ENCODE peak calls at places on chromosomes 13 and 19, in five cellular contexts. One of them, this sample, is unnamed.

GRCh38 chr19:38484747-38485146 is 51.3 kb downstream of the RYR1 start:
- DNase-seq in Right ventricle myocardium superior: no peak
- DNase-seq in activated CD4-positive, alpha-beta T cell treated with anti-CD3 and anti-CD28 coated beads, Interleukin-2, amount 50 U/mL, for 24 hours: no peak
- DNase-seq in stimulated activated CD4-positive, alpha-beta T cell treated with anti-CD3 and anti-CD28 coated beads, Interleukin-2, amount 100 ng/mL, for 48 hours: no peak
- DNase-seq in fibroblast of mammary gland: no peak
- DNase-seq in this sample: no peak

GRCh38 chr13:30307966-30308290 is 577 bp upstream of the KATNAL1 start:
- DNase-seq in Right ventricle myocardium superior: no peak
- DNase-seq in activated CD4-positive, alpha-beta T cell treated with anti-CD3 and anti-CD28 coated beads, Interleukin-2, amount 50 U/mL, for 24 hours: no peak
- DNase-seq in stimulated activated CD4-positive, alpha-beta T cell treated with anti-CD3 and anti-CD28 coated beads, Interleukin-2, amount 100 ng/mL, for 48 hours: no peak
- DNase-seq in fibroblast of mammary gland: no peak
- DNase-seq in this sample: no peak

GRCh38 chr13:20769091-20769490 is 4.7 kb downstream of the EEF1AKMT1 start:
- DNase-seq in Right ventricle myocardium superior: no peak
- DNase-seq in activated CD4-positive, alpha-beta T cell treated with anti-CD3 and anti-CD28 coated beads, Interleukin-2, amount 50 U/mL, for 24 hours: no peak
- DNase-seq in stimulated activated CD4-positive, alpha-beta T cell treated with anti-CD3 and anti-CD28 coated beads, Interleukin-2, amount 100 ng/mL, for 48 hours: no peak
- DNase-seq in fibroblast of mammary gland: no peak
- DNase-seq in this sample: peak

GRCh38 chr19:14381689-14382474 is 638 bp downstream of the ADGRE5 start:
- DNase-seq in Right ventricle myocardium superior: peak
- DNase-seq in activated CD4-positive, alpha-beta T cell treated with anti-CD3 and anti-CD28 coated beads, Interleukin-2, amount 50 U/mL, for 24 hours: no peak
- DNase-seq in stimulated activated CD4-positive, alpha-beta T cell treated with anti-CD3 and anti-CD28 coated beads, Interleukin-2, amount 100 ng/mL, for 48 hours: no peak
- DNase-seq in fibroblast of mammary gland: peak
- DNase-seq in this sample: peak

GRCh38 chr19:2942928-2943640 is 1.7 kb downstream of the ZNF77 start:
- DNase-seq in Right ventricle myocardium superior: no peak
- DNase-seq in activated CD4-positive, alpha-beta T cell treated with anti-CD3 and anti-CD28 coated beads, Interleukin-2, amount 50 U/mL, for 24 hours: no peak
- DNase-seq in stimulated activated CD4-positive, alpha-beta T cell treated with anti-CD3 and anti-CD28 coated beads, Interleukin-2, amount 100 ng/mL, for 48 hours: no peak
- DNase-seq in fibroblast of mammary gland: no peak
- DNase-seq in this sample: no peak

GRCh38 chr19:46068345-46069258 is 27.8 kb upstream of the IGFL4 start:
- DNase-seq in Right ventricle myocardium superior: no peak
- DNase-seq in activated CD4-positive, alpha-beta T cell treated with anti-CD3 and anti-CD28 coated beads, Interleukin-2, amount 50 U/mL, for 24 hours: no peak
- DNase-seq in stimulated activated CD4-positive, alpha-beta T cell treated with anti-CD3 and anti-CD28 coated beads, Interleukin-2, amount 100 ng/mL, for 48 hours: no peak
- DNase-seq in fibroblast of mammary gland: peak
- DNase-seq in this sample: peak

GRCh38 chr19:53109527-53109926 is 6.3 kb upstream of the ZNF160 start:
- DNase-seq in Right ventricle myocardium superior: no peak
- DNase-seq in activated CD4-positive, alpha-beta T cell treated with anti-CD3 and anti-CD28 coated beads, Interleukin-2, amount 50 U/mL, for 24 hours: no peak
- DNase-seq in stimulated activated CD4-positive, alpha-beta T cell treated with anti-CD3 and anti-CD28 coated beads, Interleukin-2, amount 100 ng/mL, for 48 hours: no peak
- DNase-seq in fibroblast of mammary gland: no peak
- DNase-seq in this sample: no peak

GRCh38 chr19:33673996-33674395 is 52.2 kb downstream of the CHST8 start:
- DNase-seq in Right ventricle myocardium superior: no peak
- DNase-seq in activated CD4-positive, alpha-beta T cell treated with anti-CD3 and anti-CD28 coated beads, Interleukin-2, amount 50 U/mL, for 24 hours: no peak
- DNase-seq in stimulated activated CD4-positive, alpha-beta T cell treated with anti-CD3 and anti-CD28 coated beads, Interleukin-2, amount 100 ng/mL, for 48 hours: no peak
- DNase-seq in fibroblast of mammary gland: no peak
- DNase-seq in this sample: no peak

GRCh38 chr13:98890186-98890585 is 87.7 kb downstream of the DOCK9 start:
- DNase-seq in Right ventricle myocardium superior: no peak
- DNase-seq in activated CD4-positive, alpha-beta T cell treated with anti-CD3 and anti-CD28 coated beads, Interleukin-2, amount 50 U/mL, for 24 hours: peak
- DNase-seq in stimulated activated CD4-positive, alpha-beta T cell treated with anti-CD3 and anti-CD28 coated beads, Interleukin-2, amount 100 ng/mL, for 48 hours: peak
- DNase-seq in fibroblast of mammary gland: peak
- DNase-seq in this sample: peak

GRCh38 chr13:20121154-20121515 is 39.7 kb downstream of the GJA3 start:
- DNase-seq in Right ventricle myocardium superior: no peak
- DNase-seq in activated CD4-positive, alpha-beta T cell treated with anti-CD3 and anti-CD28 coated beads, Interleukin-2, amount 50 U/mL, for 24 hours: no peak
- DNase-seq in stimulated activated CD4-positive, alpha-beta T cell treated with anti-CD3 and anti-CD28 coated beads, Interleukin-2, amount 100 ng/mL, for 48 hours: no peak
- DNase-seq in fibroblast of mammary gland: no peak
- DNase-seq in this sample: no peak

GRCh38 chr13:29474991-29475390 is 120.5 kb downstream of the SLC7A1 start:
- DNase-seq in Right ventricle myocardium superior: no peak
- DNase-seq in activated CD4-positive, alpha-beta T cell treated with anti-CD3 and anti-CD28 coated beads, Interleukin-2, amount 50 U/mL, for 24 hours: no peak
- DNase-seq in stimulated activated CD4-positive, alpha-beta T cell treated with anti-CD3 and anti-CD28 coated beads, Interleukin-2, amount 100 ng/mL, for 48 hours: no peak
- DNase-seq in fibroblast of mammary gland: peak
- DNase-seq in this sample: peak

GRCh38 chr19:16527334-16527935 is 14.8 kb downstream of the CHERP start:
- DNase-seq in Right ventricle myocardium superior: no peak
- DNase-seq in activated CD4-positive, alpha-beta T cell treated with anti-CD3 and anti-CD28 coated beads, Interleukin-2, amount 50 U/mL, for 24 hours: no peak
- DNase-seq in stimulated activated CD4-positive, alpha-beta T cell treated with anti-CD3 and anti-CD28 coated beads, Interleukin-2, amount 100 ng/mL, for 48 hours: no peak
- DNase-seq in fibroblast of mammary gland: no peak
- DNase-seq in this sample: no peak

GRCh38 chr13:33441015-33441414 is 155.5 kb upstream of the STARD13 start:
- DNase-seq in Right ventricle myocardium superior: no peak
- DNase-seq in activated CD4-positive, alpha-beta T cell treated with anti-CD3 and anti-CD28 coated beads, Interleukin-2, amount 50 U/mL, for 24 hours: no peak
- DNase-seq in stimulated activated CD4-positive, alpha-beta T cell treated with anti-CD3 and anti-CD28 coated beads, Interleukin-2, amount 100 ng/mL, for 48 hours: no peak
- DNase-seq in fibroblast of mammary gland: peak
- DNase-seq in this sample: peak

GRCh38 chr19:3343619-3344502 is 22.5 kb upstream of the NFIC start:
- DNase-seq in Right ventricle myocardium superior: peak
- DNase-seq in activated CD4-positive, alpha-beta T cell treated with anti-CD3 and anti-CD28 coated beads, Interleukin-2, amount 50 U/mL, for 24 hours: no peak
- DNase-seq in stimulated activated CD4-positive, alpha-beta T cell treated with anti-CD3 and anti-CD28 coated beads, Interleukin-2, amount 100 ng/mL, for 48 hours: no peak
- DNase-seq in fibroblast of mammary gland: peak
- DNase-seq in this sample: peak

GRCh38 chr13:45402641-45403040 is 15.5 kb downstream of the SLC25A30 start:
- DNase-seq in Right ventricle myocardium superior: no peak
- DNase-seq in activated CD4-positive, alpha-beta T cell treated with anti-CD3 and anti-CD28 coated beads, Interleukin-2, amount 50 U/mL, for 24 hours: no peak
- DNase-seq in stimulated activated CD4-positive, alpha-beta T cell treated with anti-CD3 and anti-CD28 coated beads, Interleukin-2, amount 100 ng/mL, for 48 hours: no peak
- DNase-seq in fibroblast of mammary gland: no peak
- DNase-seq in this sample: no peak

GRCh38 chr19:16951529-16951928 is 62.7 kb downstream of the F2RL3 start:
- DNase-seq in Right ventricle myocardium superior: no peak
- DNase-seq in activated CD4-positive, alpha-beta T cell treated with anti-CD3 and anti-CD28 coated beads, Interleukin-2, amount 50 U/mL, for 24 hours: no peak
- DNase-seq in stimulated activated CD4-positive, alpha-beta T cell treated with anti-CD3 and anti-CD28 coated beads, Interleukin-2, amount 100 ng/mL, for 48 hours: no peak
- DNase-seq in fibroblast of mammary gland: no peak
- DNase-seq in this sample: no peak

GRCh38 chr19:35522745-35523327 is 5.3 kb downstream of the SBSN start:
- DNase-seq in Right ventricle myocardium superior: no peak
- DNase-seq in activated CD4-positive, alpha-beta T cell treated with anti-CD3 and anti-CD28 coated beads, Interleukin-2, amount 50 U/mL, for 24 hours: no peak
- DNase-seq in stimulated activated CD4-positive, alpha-beta T cell treated with anti-CD3 and anti-CD28 coated beads, Interleukin-2, amount 100 ng/mL, for 48 hours: no peak
- DNase-seq in fibroblast of mammary gland: no peak
- DNase-seq in this sample: no peak

GRCh38 chr13:39881887-39882286 is 226.4 kb downstream of the COG6 start:
- DNase-seq in Right ventricle myocardium superior: no peak
- DNase-seq in activated CD4-positive, alpha-beta T cell treated with anti-CD3 and anti-CD28 coated beads, Interleukin-2, amount 50 U/mL, for 24 hours: no peak
- DNase-seq in stimulated activated CD4-positive, alpha-beta T cell treated with anti-CD3 and anti-CD28 coated beads, Interleukin-2, amount 100 ng/mL, for 48 hours: no peak
- DNase-seq in fibroblast of mammary gland: peak
- DNase-seq in this sample: peak

GRCh38 chr19:50646074-50646807 is 3.0 kb upstream of the C19orf81 start:
- DNase-seq in Right ventricle myocardium superior: no peak
- DNase-seq in activated CD4-positive, alpha-beta T cell treated with anti-CD3 and anti-CD28 coated beads, Interleukin-2, amount 50 U/mL, for 24 hours: no peak
- DNase-seq in stimulated activated CD4-positive, alpha-beta T cell treated with anti-CD3 and anti-CD28 coated beads, Interleukin-2, amount 100 ng/mL, for 48 hours: no peak
- DNase-seq in fibroblast of mammary gland: peak
- DNase-seq in this sample: peak

GRCh38 chr13:41960700-41961697 is at the start of gene VWA8:
- DNase-seq in Right ventricle myocardium superior: peak
- DNase-seq in activated CD4-positive, alpha-beta T cell treated with anti-CD3 and anti-CD28 coated beads, Interleukin-2, amount 50 U/mL, for 24 hours: peak
- DNase-seq in stimulated activated CD4-positive, alpha-beta T cell treated with anti-CD3 and anti-CD28 coated beads, Interleukin-2, amount 100 ng/mL, for 48 hours: peak
- DNase-seq in fibroblast of mammary gland: peak
- DNase-seq in this sample: peak

GRCh38 chr13:34941436-34941834 is 635 bp upstream of the NBEA start:
- DNase-seq in Right ventricle myocardium superior: no peak
- DNase-seq in activated CD4-positive, alpha-beta T cell treated with anti-CD3 and anti-CD28 coated beads, Interleukin-2, amount 50 U/mL, for 24 hours: no peak
- DNase-seq in stimulated activated CD4-positive, alpha-beta T cell treated with anti-CD3 and anti-CD28 coated beads, Interleukin-2, amount 100 ng/mL, for 48 hours: no peak
- DNase-seq in fibroblast of mammary gland: no peak
- DNase-seq in this sample: no peak

GRCh38 chr13:89925107-89925506 is 1422.4 kb upstream of the MIR17HG start:
- DNase-seq in Right ventricle myocardium superior: no peak
- DNase-seq in activated CD4-positive, alpha-beta T cell treated with anti-CD3 and anti-CD28 coated beads, Interleukin-2, amount 50 U/mL, for 24 hours: no peak
- DNase-seq in stimulated activated CD4-positive, alpha-beta T cell treated with anti-CD3 and anti-CD28 coated beads, Interleukin-2, amount 100 ng/mL, for 48 hours: no peak
- DNase-seq in fibroblast of mammary gland: peak
- DNase-seq in this sample: peak

GRCh38 chr19:3125900-3126524 is 9.8 kb upstream of the GNA15 start:
- DNase-seq in Right ventricle myocardium superior: peak
- DNase-seq in activated CD4-positive, alpha-beta T cell treated with anti-CD3 and anti-CD28 coated beads, Interleukin-2, amount 50 U/mL, for 24 hours: peak
- DNase-seq in stimulated activated CD4-positive, alpha-beta T cell treated with anti-CD3 and anti-CD28 coated beads, Interleukin-2, amount 100 ng/mL, for 48 hours: peak
- DNase-seq in fibroblast of mammary gland: peak
- DNase-seq in this sample: peak

GRCh38 chr19:55319786-55320185 is 5.4 kb downstream of the TMEM150B start:
- DNase-seq in Right ventricle myocardium superior: peak
- DNase-seq in activated CD4-positive, alpha-beta T cell treated with anti-CD3 and anti-CD28 coated beads, Interleukin-2, amount 50 U/mL, for 24 hours: no peak
- DNase-seq in stimulated activated CD4-positive, alpha-beta T cell treated with anti-CD3 and anti-CD28 coated beads, Interleukin-2, amount 100 ng/mL, for 48 hours: no peak
- DNase-seq in fibroblast of mammary gland: peak
- DNase-seq in this sample: peak

GRCh38 chr19:1250374-1251232 is 2.2 kb downstream of the MIDN start:
- DNase-seq in Right ventricle myocardium superior: peak
- DNase-seq in activated CD4-positive, alpha-beta T cell treated with anti-CD3 and anti-CD28 coated beads, Interleukin-2, amount 50 U/mL, for 24 hours: no peak
- DNase-seq in stimulated activated CD4-positive, alpha-beta T cell treated with anti-CD3 and anti-CD28 coated beads, Interleukin-2, amount 100 ng/mL, for 48 hours: no peak
- DNase-seq in fibroblast of mammary gland: no peak
- DNase-seq in this sample: peak

GRCh38 chr19:9309974-9310446 is 372 bp upstream of the ZNF699 start:
- DNase-seq in Right ventricle myocardium superior: peak
- DNase-seq in activated CD4-positive, alpha-beta T cell treated with anti-CD3 and anti-CD28 coated beads, Interleukin-2, amount 50 U/mL, for 24 hours: no peak
- DNase-seq in stimulated activated CD4-positive, alpha-beta T cell treated with anti-CD3 and anti-CD28 coated beads, Interleukin-2, amount 100 ng/mL, for 48 hours: peak
- DNase-seq in fibroblast of mammary gland: peak
- DNase-seq in this sample: peak

GRCh38 chr13:79485014-79485441 is 4.1 kb downstream of the NDFIP2 start:
- DNase-seq in Right ventricle myocardium superior: no peak
- DNase-seq in activated CD4-positive, alpha-beta T cell treated with anti-CD3 and anti-CD28 coated beads, Interleukin-2, amount 50 U/mL, for 24 hours: no peak
- DNase-seq in stimulated activated CD4-positive, alpha-beta T cell treated with anti-CD3 and anti-CD28 coated beads, Interleukin-2, amount 100 ng/mL, for 48 hours: no peak
- DNase-seq in fibroblast of mammary gland: peak
- DNase-seq in this sample: peak

This sample was measured in cardiac fibroblast.